ENCODE peak calls at places on chromosome 6, in ten cellular contexts. One of them, this sample, is unnamed.

GRCh38 chr6:36514554-36515456 is 32.5 kb downstream of the STK38 start:
- DNase-seq in GM20000: peak; percentile 21
- DNase-seq in IMR-90: no peak
- DNase-seq in WTC11: no peak
- DNase-seq in A549: no peak
- DNase-seq in kidney epithelial cell: peak; percentile 21
- DNase-seq in choroid plexus epithelial cell: no peak
- DNase-seq in tibial artery: no peak
- DNase-seq in fibroblast of pulmonary artery: no peak
- DNase-seq in upper lobe of left lung: no peak
- DNase-seq in this sample: no peak

GRCh38 chr6:27495386-27496135 is 22.7 kb upstream of the ZNF184 start:
- DNase-seq in WTC11: peak; percentile 89
- DNase-seq in kidney epithelial cell: no peak
- DNase-seq in fibroblast of pulmonary artery: peak; percentile 83
- DNase-seq in choroid plexus epithelial cell: peak; percentile 86
- DNase-seq in GM20000: peak; percentile 49
- DNase-seq in tibial artery: peak; percentile 82
- DNase-seq in A549: peak; percentile 90
- DNase-seq in upper lobe of left lung: peak; percentile 53
- DNase-seq in IMR-90: peak; percentile 91
- DNase-seq in this sample: no peak

GRCh38 chr6:158837684-158838625 is 18.8 kb upstream of the EZR start:
- DNase-seq in WTC11: no peak
- DNase-seq in fibroblast of pulmonary artery: peak; percentile 39
- DNase-seq in tibial artery: no peak
- DNase-seq in choroid plexus epithelial cell: no peak
- DNase-seq in IMR-90: peak; percentile 43
- DNase-seq in upper lobe of left lung: no peak
- DNase-seq in kidney epithelial cell: no peak
- DNase-seq in GM20000: no peak
- DNase-seq in A549: no peak
- DNase-seq in this sample: no peak

GRCh38 chr6:48560408-48560807 is 449.4 kb upstream of the PTCHD4 start:
- DNase-seq in upper lobe of left lung: no peak
- DNase-seq in choroid plexus epithelial cell: peak; percentile 74
- DNase-seq in WTC11: no peak
- DNase-seq in A549: no peak
- DNase-seq in GM20000: no peak
- DNase-seq in tibial artery: no peak
- DNase-seq in fibroblast of pulmonary artery: peak; percentile 53
- DNase-seq in kidney epithelial cell: peak; percentile 26
- DNase-seq in IMR-90: peak; percentile 22
- DNase-seq in this sample: no peak

GRCh38 chr6:133594551-133594950 is 294.4 kb upstream of the TCF21 start:
- DNase-seq in fibroblast of pulmonary artery: peak; percentile 10
- DNase-seq in GM20000: no peak
- DNase-seq in A549: peak; percentile 14
- DNase-seq in choroid plexus epithelial cell: no peak
- DNase-seq in tibial artery: no peak
- DNase-seq in IMR-90: peak; percentile 34
- DNase-seq in kidney epithelial cell: no peak
- DNase-seq in upper lobe of left lung: no peak
- DNase-seq in WTC11: no peak
- DNase-seq in this sample: no peak

GRCh38 chr6:113833537-113833936 is 23.6 kb upstream of the MARCKS start:
- DNase-seq in upper lobe of left lung: no peak
- DNase-seq in WTC11: no peak
- DNase-seq in GM20000: no peak
- DNase-seq in choroid plexus epithelial cell: peak; percentile 33
- DNase-seq in tibial artery: no peak
- DNase-seq in A549: no peak
- DNase-seq in IMR-90: peak; percentile 78
- DNase-seq in fibroblast of pulmonary artery: peak; percentile 57
- DNase-seq in kidney epithelial cell: no peak
- DNase-seq in this sample: no peak

GRCh38 chr6:41682056-41682477 is 43.8 kb downstream of the MDFI start:
- DNase-seq in upper lobe of left lung: peak; percentile 92
- DNase-seq in A549: peak; percentile 85
- DNase-seq in GM20000: peak; percentile 91
- DNase-seq in WTC11: peak; percentile 96
- DNase-seq in IMR-90: peak; percentile 86
- DNase-seq in choroid plexus epithelial cell: peak; percentile 95
- DNase-seq in tibial artery: peak; percentile 93
- DNase-seq in kidney epithelial cell: peak; percentile 74
- DNase-seq in fibroblast of pulmonary artery: peak; percentile 93
- DNase-seq in this sample: peak; percentile 82

GRCh38 chr6:17429381-17430061 is 36.1 kb downstream of the CAP2 start:
- DNase-seq in tibial artery: no peak
- DNase-seq in kidney epithelial cell: no peak
- DNase-seq in WTC11: no peak
- DNase-seq in upper lobe of left lung: no peak
- DNase-seq in GM20000: no peak
- DNase-seq in choroid plexus epithelial cell: peak; percentile 16
- DNase-seq in IMR-90: peak; percentile 88
- DNase-seq in A549: no peak
- DNase-seq in fibroblast of pulmonary artery: no peak
- DNase-seq in this sample: no peak

GRCh38 chr6:113558966-113559365 is 298.2 kb upstream of the MARCKS start:
- DNase-seq in GM20000: no peak
- DNase-seq in fibroblast of pulmonary artery: peak; percentile 63
- DNase-seq in tibial artery: no peak
- DNase-seq in IMR-90: peak; percentile 65
- DNase-seq in A549: no peak
- DNase-seq in kidney epithelial cell: no peak
- DNase-seq in choroid plexus epithelial cell: peak; percentile 83
- DNase-seq in upper lobe of left lung: no peak
- DNase-seq in WTC11: no peak
- DNase-seq in this sample: no peak

GRCh38 chr6:154514481-154514880 is 4.0 kb upstream of the CNKSR3 start:
- DNase-seq in fibroblast of pulmonary artery: no peak
- DNase-seq in kidney epithelial cell: no peak
- DNase-seq in A549: no peak
- DNase-seq in upper lobe of left lung: no peak
- DNase-seq in IMR-90: no peak
- DNase-seq in choroid plexus epithelial cell: no peak
- DNase-seq in GM20000: no peak
- DNase-seq in WTC11: no peak
- DNase-seq in tibial artery: no peak
- DNase-seq in this sample: no peak

GRCh38 chr6:2803731-2804429 is 37.8 kb downstream of the SERPINB1 start:
- DNase-seq in GM20000: no peak
- DNase-seq in IMR-90: no peak
- DNase-seq in kidney epithelial cell: no peak
- DNase-seq in fibroblast of pulmonary artery: no peak
- DNase-seq in tibial artery: no peak
- DNase-seq in upper lobe of left lung: no peak
- DNase-seq in choroid plexus epithelial cell: peak; percentile 16
- DNase-seq in WTC11: no peak
- DNase-seq in A549: no peak
- DNase-seq in this sample: no peak

GRCh38 chr6:158799051-158799792 is 19.9 kb downstream of the EZR start:
- DNase-seq in IMR-90: peak; percentile 46
- DNase-seq in fibroblast of pulmonary artery: peak; percentile 59
- DNase-seq in WTC11: no peak
- DNase-seq in upper lobe of left lung: no peak
- DNase-seq in tibial artery: no peak
- DNase-seq in GM20000: no peak
- DNase-seq in kidney epithelial cell: no peak
- DNase-seq in A549: peak; percentile 72
- DNase-seq in choroid plexus epithelial cell: peak; percentile 21
- DNase-seq in this sample: no peak

GRCh38 chr6:37717836-37718251 is 20.2 kb upstream of the MDGA1 start:
- DNase-seq in GM20000: no peak
- DNase-seq in IMR-90: peak; percentile 83
- DNase-seq in fibroblast of pulmonary artery: peak; percentile 43
- DNase-seq in kidney epithelial cell: no peak
- DNase-seq in tibial artery: no peak
- DNase-seq in choroid plexus epithelial cell: peak; percentile 75
- DNase-seq in upper lobe of left lung: no peak
- DNase-seq in A549: peak; percentile 59
- DNase-seq in WTC11: no peak
- DNase-seq in this sample: no peak

DNA sequence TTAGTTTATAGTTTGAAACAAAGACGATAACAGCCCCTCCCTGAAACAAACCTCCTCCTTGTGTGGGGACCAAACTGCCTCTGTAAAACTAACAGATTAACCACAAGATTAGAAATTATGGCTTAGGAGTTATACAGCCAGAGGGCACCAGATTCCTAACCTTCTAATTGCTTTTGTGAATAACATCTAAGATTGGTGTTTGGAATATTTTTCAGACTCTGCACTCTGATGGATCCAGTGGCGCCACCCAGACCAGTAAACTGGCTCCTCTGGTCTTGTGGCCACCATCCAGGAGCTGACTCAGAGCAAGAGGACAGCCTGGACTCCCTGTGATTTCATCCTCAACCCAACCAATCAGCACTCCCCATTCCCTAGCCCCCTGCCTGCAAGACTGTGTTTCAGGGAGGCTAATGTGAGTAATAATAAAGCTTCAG is 58.3 kb upstream of the SLC22A16 start:
- DNase-seq in choroid plexus epithelial cell: peak; percentile 97
- DNase-seq in WTC11: no peak
- DNase-seq in tibial artery: no peak
- DNase-seq in GM20000: no peak
- DNase-seq in A549: no peak
- DNase-seq in IMR-90: peak; percentile 72
- DNase-seq in kidney epithelial cell: no peak
- DNase-seq in fibroblast of pulmonary artery: peak; percentile 75
- DNase-seq in upper lobe of left lung: no peak
- DNase-seq in this sample: no peak
- TF ChIP-seq CTCF in choroid plexus epithelial cell: peak; percentile 32
- TF ChIP-seq CTCF in WTC11: no peak
- TF ChIP-seq CTCF in tibial artery: no peak
- TF ChIP-seq CTCF in GM20000: no peak
- TF ChIP-seq CTCF in A549: no peak
- TF ChIP-seq CTCF in IMR-90: no peak
- TF ChIP-seq CTCF in kidney epithelial cell: no peak
- TF ChIP-seq CTCF in fibroblast of pulmonary artery: no peak
- TF ChIP-seq CTCF in upper lobe of left lung: no peak
- TF ChIP-seq CTCF in this sample: no peak

GRCh38 chr6:149041953-149042352 is 275.6 kb upstream of the TAB2 start:
- DNase-seq in IMR-90: no peak
- DNase-seq in upper lobe of left lung: no peak
- DNase-seq in A549: no peak
- DNase-seq in tibial artery: no peak
- DNase-seq in GM20000: no peak
- DNase-seq in choroid plexus epithelial cell: no peak
- DNase-seq in kidney epithelial cell: no peak
- DNase-seq in fibroblast of pulmonary artery: no peak
- DNase-seq in WTC11: no peak
- DNase-seq in this sample: no peak

GRCh38 chr6:149044394-149044965 is 273.0 kb upstream of the TAB2 start:
- DNase-seq in tibial artery: no peak
- DNase-seq in kidney epithelial cell: no peak
- DNase-seq in fibroblast of pulmonary artery: no peak
- DNase-seq in A549: no peak
- DNase-seq in choroid plexus epithelial cell: no peak
- DNase-seq in GM20000: no peak
- DNase-seq in WTC11: no peak
- DNase-seq in upper lobe of left lung: no peak
- DNase-seq in IMR-90: no peak
- DNase-seq in this sample: no peak

GRCh38 chr6:149045404-149045803 is 272.1 kb upstream of the TAB2 start:
- DNase-seq in upper lobe of left lung: no peak
- DNase-seq in tibial artery: no peak
- DNase-seq in GM20000: no peak
- DNase-seq in WTC11: no peak
- DNase-seq in kidney epithelial cell: no peak
- DNase-seq in A549: no peak
- DNase-seq in IMR-90: no peak
- DNase-seq in choroid plexus epithelial cell: no peak
- DNase-seq in fibroblast of pulmonary artery: no peak
- DNase-seq in this sample: no peak

GRCh38 chr6:149046164-149046821 is 271.2 kb upstream of the TAB2 start:
- DNase-seq in tibial artery: no peak
- DNase-seq in choroid plexus epithelial cell: no peak
- DNase-seq in GM20000: no peak
- DNase-seq in WTC11: no peak
- DNase-seq in A549: no peak
- DNase-seq in fibroblast of pulmonary artery: no peak
- DNase-seq in upper lobe of left lung: no peak
- DNase-seq in IMR-90: no peak
- DNase-seq in kidney epithelial cell: no peak
- DNase-seq in this sample: no peak

DNA sequence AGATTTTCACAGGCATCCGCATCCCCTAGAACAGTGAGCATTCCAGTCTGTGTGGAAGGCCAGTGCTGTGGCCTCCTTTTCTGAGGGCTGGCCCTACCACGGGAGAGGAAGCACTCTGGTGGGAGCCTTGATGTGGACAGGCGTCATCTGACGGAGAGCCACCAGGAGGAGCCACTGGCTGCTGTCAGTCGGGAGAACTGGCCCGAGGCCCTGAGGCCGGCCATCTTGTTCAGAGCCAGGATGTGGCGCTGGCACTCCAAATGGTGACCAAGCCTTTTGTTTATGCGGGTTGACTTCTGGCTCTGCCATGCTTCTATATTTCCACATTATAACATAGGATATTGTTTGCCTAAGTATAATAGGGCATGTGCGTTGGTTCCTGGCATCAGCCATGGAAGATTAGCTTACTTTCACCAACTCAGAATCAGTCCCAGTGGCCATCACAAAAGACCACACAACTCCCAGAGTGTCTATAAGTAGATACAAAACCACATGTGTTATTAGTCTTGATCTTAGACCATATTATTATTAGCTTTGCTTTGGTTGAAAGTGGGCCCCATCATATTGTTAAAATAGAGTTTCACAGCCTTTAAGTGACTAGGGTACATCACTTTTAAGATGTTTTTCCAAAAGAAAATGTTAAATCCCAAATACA is 273.9 kb upstream of the TAB2 start:
- DNase-seq in IMR-90: no peak
- DNase-seq in fibroblast of pulmonary artery: no peak
- DNase-seq in WTC11: peak; percentile 73
- DNase-seq in GM20000: peak; percentile 21
- DNase-seq in kidney epithelial cell: no peak
- DNase-seq in A549: peak; percentile 66
- DNase-seq in choroid plexus epithelial cell: peak; percentile 40
- DNase-seq in tibial artery: no peak
- DNase-seq in upper lobe of left lung: peak; percentile 45
- DNase-seq in this sample: no peak
- TF ChIP-seq CTCF in IMR-90: peak; percentile 21
- TF ChIP-seq CTCF in fibroblast of pulmonary artery: peak; percentile 28
- TF ChIP-seq CTCF in WTC11: peak; percentile 53
- TF ChIP-seq CTCF in GM20000: no peak
- TF ChIP-seq CTCF in kidney epithelial cell: peak; percentile 36
- TF ChIP-seq CTCF in A549: no peak
- TF ChIP-seq CTCF in choroid plexus epithelial cell: peak; percentile 63
- TF ChIP-seq CTCF in tibial artery: no peak
- TF ChIP-seq CTCF in upper lobe of left lung: no peak
- TF ChIP-seq CTCF in this sample: no peak

GRCh38 chr6:4059115-4059777 is 19.7 kb downstream of the FAM217A start:
- DNase-seq in tibial artery: no peak
- DNase-seq in kidney epithelial cell: peak; percentile 34
- DNase-seq in WTC11: no peak
- DNase-seq in fibroblast of pulmonary artery: peak; percentile 77
- DNase-seq in choroid plexus epithelial cell: peak; percentile 94
- DNase-seq in IMR-90: peak; percentile 90
- DNase-seq in A549: peak; percentile 71
- DNase-seq in GM20000: no peak
- DNase-seq in upper lobe of left lung: no peak
- DNase-seq in this sample: no peak
- TF ChIP-seq CTCF in tibial artery: no peak
- TF ChIP-seq CTCF in kidney epithelial cell: no peak
- TF ChIP-seq CTCF in WTC11: no peak
- TF ChIP-seq CTCF in fibroblast of pulmonary artery: peak; percentile 47
- TF ChIP-seq CTCF in choroid plexus epithelial cell: peak; percentile 48
- TF ChIP-seq CTCF in IMR-90: peak; percentile 29
- TF ChIP-seq CTCF in A549: no peak
- TF ChIP-seq CTCF in GM20000: no peak
- TF ChIP-seq CTCF in upper lobe of left lung: no peak
- TF ChIP-seq CTCF in this sample: no peak

GRCh38 chr6:146785001-146785585 is 186.3 kb downstream of the ADGB start:
- DNase-seq in choroid plexus epithelial cell: peak; percentile 63
- DNase-seq in kidney epithelial cell: no peak
- DNase-seq in A549: peak; percentile 42
- DNase-seq in WTC11: no peak
- DNase-seq in upper lobe of left lung: no peak
- DNase-seq in GM20000: no peak
- DNase-seq in fibroblast of pulmonary artery: peak; percentile 65
- DNase-seq in tibial artery: no peak
- DNase-seq in IMR-90: peak; percentile 41
- DNase-seq in this sample: no peak
- TF ChIP-seq CTCF in choroid plexus epithelial cell: peak; percentile 67
- TF ChIP-seq CTCF in kidney epithelial cell: peak; percentile 62
- TF ChIP-seq CTCF in A549: peak; percentile 45
- TF ChIP-seq CTCF in WTC11: peak; percentile 56
- TF ChIP-seq CTCF in upper lobe of left lung: no peak
- TF ChIP-seq CTCF in GM20000: peak; percentile 47
- TF ChIP-seq CTCF in fibroblast of pulmonary artery: peak; percentile 55
- TF ChIP-seq CTCF in tibial artery: no peak
- TF ChIP-seq CTCF in IMR-90: peak; percentile 46
- TF ChIP-seq CTCF in this sample: no peak

This sample was measured in omental fat pad.